ENCODE peak calls at places on chromosome 11, in seven cellular contexts. N, T, X, D, R, B and U are unnamed samples.

GRCh38 chr11:9210922-9211320 is 54.2 kb downstream of the DENND5A start:
- DNase-seq in B (peak; percentile 48), N (no peak), X (no peak), R (peak; percentile 39), D (no peak), T (no peak), U (no peak)

GRCh38 chr11:118126082-118126838 is 26.4 kb downstream of the SCN4B start:
- DNase-seq in R (no peak), T (peak; percentile 49), X (no peak), D (no peak), N (no peak), B (no peak), U (no peak)

GRCh38 chr11:102802341-102802740 is 4.4 kb upstream of the MMP1 start:
- DNase-seq in T (peak; percentile 26), X (no peak), D (peak; percentile 83), R (peak; percentile 90), N (no peak), B (peak; percentile 95), U (no peak)

GRCh38 chr11:128207861-128208321 is 379.5 kb downstream of the ETS1 start:
- DNase-seq in X (no peak), N (no peak), B (peak; percentile 91), D (peak; percentile 100), T (peak; percentile 87), R (peak; percentile 98), U (no peak)

GRCh38 chr11:36019722-36020121 is 75.9 kb downstream of the LDLRAD3 start:
- DNase-seq in D (no peak), N (no peak), R (no peak), T (peak; percentile 56), X (no peak), B (no peak), U (no peak)

GRCh38 chr11:130725417-130726233 is 190.7 kb downstream of the SNX19 start:
- DNase-seq in R (peak; percentile 44), B (peak; percentile 44), X (no peak), N (no peak), T (peak; percentile 54), D (no peak), U (no peak)

GRCh38 chr11:20050551-20051333 is 109.5 kb downstream of the DBX1 start:
- DNase-seq in N (no peak), T (no peak), D (no peak), R (no peak), B (no peak), X (no peak), U (no peak)

GRCh38 chr11:20598487-20598886 is 921 bp upstream of the SLC6A5 start:
- DNase-seq in X (no peak), D (no peak), N (no peak), T (no peak), R (no peak), B (no peak), U (no peak)

GRCh38 chr11:111531687-111532364 is 8.7 kb upstream of the LAYN start:
- DNase-seq in R (peak; percentile 94), T (peak; percentile 89), D (peak; percentile 82), X (no peak), N (no peak), B (peak; percentile 95), U (no peak)

GRCh38 chr11:17748044-17748443 is 13.5 kb downstream of the KCNC1 start:
- DNase-seq in T (no peak), X (no peak), D (no peak), N (no peak), B (no peak), R (no peak), U (no peak)

GRCh38 chr11:58905716-58906547 is 33.4 kb upstream of the GLYATL1 start:
- DNase-seq in B (peak; percentile 91), T (peak; percentile 92), R (peak; percentile 91), D (peak; percentile 91), N (peak; percentile 94), X (no peak), U (no peak)

GRCh38 chr11:67581469-67581868 is 2.1 kb upstream of the GSTP1 start:
- DNase-seq in X (no peak), B (no peak), N (no peak), T (no peak), R (no peak), D (no peak), U (no peak)

GRCh38 chr11:71155846-71156245 is 96.5 kb downstream of the SHANK2 start:
- DNase-seq in B (no peak), X (no peak), D (no peak), R (no peak), T (no peak), N (no peak), U (peak; percentile 23)

GRCh38 chr11:111846640-111847039 is 24.7 kb downstream of the ALG9 start:
- DNase-seq in B (peak; percentile 92), T (peak; percentile 63), N (no peak), D (peak; percentile 75), R (peak; percentile 44), X (no peak), U (no peak)

GRCh38 chr11:12101318-12101717 is 9.1 kb upstream of the MICAL2 start:
- DNase-seq in X (no peak), R (no peak), N (no peak), D (no peak), T (no peak), B (no peak), U (no peak)

GRCh38 chr11:35721576-35722341 is 59.2 kb downstream of the TRIM44 start:
- DNase-seq in X (no peak), N (peak; percentile 61), T (no peak), D (peak; percentile 20), R (no peak), B (peak; percentile 25), U (no peak)

GRCh38 chr11:70305501-70305900 is 35.0 kb downstream of the PPFIA1 start:
- DNase-seq in T (no peak), X (no peak), D (no peak), R (no peak), B (no peak), N (no peak), U (no peak)